ENCODE peak calls at places on chromosomes 11 and 22, in six cellular contexts. One of them, this sample, is unnamed.

GRCh38 chr11:32297629-32298028 is 137.7 kb downstream of the WT1 start:
- DNase-seq in NB4: peak
- DNase-seq in uterus: no peak
- DNase-seq in naive thymus-derived CD4-positive, alpha-beta T cell: peak
- DNase-seq in NCI-H1092: no peak
- DNase-seq in Right ventricle myocardium superior: no peak
- DNase-seq in this sample: peak

GRCh38 chr11:4531666-4532065 is 13.3 kb upstream of the OR52M1 start:
- DNase-seq in NB4: no peak
- DNase-seq in uterus: no peak
- DNase-seq in naive thymus-derived CD4-positive, alpha-beta T cell: no peak
- DNase-seq in NCI-H1092: no peak
- DNase-seq in Right ventricle myocardium superior: no peak
- DNase-seq in this sample: no peak

GRCh38 chr11:3861698-3862097 is 6.2 kb downstream of the STIM1 start:
- DNase-seq in NB4: peak
- DNase-seq in uterus: no peak
- DNase-seq in naive thymus-derived CD4-positive, alpha-beta T cell: no peak
- DNase-seq in NCI-H1092: no peak
- DNase-seq in Right ventricle myocardium superior: no peak
- DNase-seq in this sample: peak

GRCh38 chr22:39174498-39175120 is 22.1 kb upstream of the CBX7 start:
- DNase-seq in NB4: peak
- DNase-seq in uterus: peak
- DNase-seq in naive thymus-derived CD4-positive, alpha-beta T cell: peak
- DNase-seq in NCI-H1092: no peak
- DNase-seq in Right ventricle myocardium superior: peak
- DNase-seq in this sample: peak

GRCh38 chr11:132878111-132878510 is 654.2 kb downstream of the OPCML start:
- DNase-seq in NB4: no peak
- DNase-seq in uterus: no peak
- DNase-seq in naive thymus-derived CD4-positive, alpha-beta T cell: no peak
- DNase-seq in NCI-H1092: no peak
- DNase-seq in Right ventricle myocardium superior: no peak
- DNase-seq in this sample: no peak

GRCh38 chr11:103433380-103433779 is 324.2 kb downstream of the DYNC2H1 start:
- DNase-seq in NB4: no peak
- DNase-seq in uterus: no peak
- DNase-seq in naive thymus-derived CD4-positive, alpha-beta T cell: no peak
- DNase-seq in NCI-H1092: no peak
- DNase-seq in Right ventricle myocardium superior: no peak
- DNase-seq in this sample: no peak

GRCh38 chr11:10012068-10012467 is 282.0 kb downstream of the SBF2 start:
- DNase-seq in NB4: no peak
- DNase-seq in uterus: no peak
- DNase-seq in naive thymus-derived CD4-positive, alpha-beta T cell: no peak
- DNase-seq in NCI-H1092: no peak
- DNase-seq in Right ventricle myocardium superior: no peak
- DNase-seq in this sample: no peak

GRCh38 chr11:126345283-126345682 is 10.2 kb upstream of the ST3GAL4 start:
- DNase-seq in NB4: no peak
- DNase-seq in uterus: no peak
- DNase-seq in naive thymus-derived CD4-positive, alpha-beta T cell: no peak
- DNase-seq in NCI-H1092: no peak
- DNase-seq in Right ventricle myocardium superior: peak
- DNase-seq in this sample: no peak

GRCh38 chr11:27319065-27319464 is 44.0 kb downstream of the CCDC34 start:
- DNase-seq in NB4: no peak
- DNase-seq in uterus: no peak
- DNase-seq in naive thymus-derived CD4-positive, alpha-beta T cell: no peak
- DNase-seq in NCI-H1092: no peak
- DNase-seq in Right ventricle myocardium superior: no peak
- DNase-seq in this sample: no peak

GRCh38 chr11:131425285-131425684 is 54.9 kb downstream of the NTM start:
- DNase-seq in NB4: no peak
- DNase-seq in uterus: no peak
- DNase-seq in naive thymus-derived CD4-positive, alpha-beta T cell: no peak
- DNase-seq in NCI-H1092: no peak
- DNase-seq in Right ventricle myocardium superior: no peak
- DNase-seq in this sample: no peak

GRCh38 chr22:29216873-29217666 is 11.4 kb downstream of the EMID1 start:
- DNase-seq in NB4: peak
- DNase-seq in uterus: peak
- DNase-seq in naive thymus-derived CD4-positive, alpha-beta T cell: no peak
- DNase-seq in NCI-H1092: no peak
- DNase-seq in Right ventricle myocardium superior: peak
- DNase-seq in this sample: no peak

GRCh38 chr22:50699754-50700386 is 27.2 kb downstream of the SHANK3 start:
- DNase-seq in NB4: no peak
- DNase-seq in uterus: no peak
- DNase-seq in naive thymus-derived CD4-positive, alpha-beta T cell: no peak
- DNase-seq in NCI-H1092: no peak
- DNase-seq in Right ventricle myocardium superior: peak
- DNase-seq in this sample: no peak

GRCh38 chr11:103055174-103055890 is 36.6 kb downstream of the DCUN1D5 start:
- DNase-seq in NB4: peak
- DNase-seq in uterus: no peak
- DNase-seq in naive thymus-derived CD4-positive, alpha-beta T cell: peak
- DNase-seq in NCI-H1092: peak
- DNase-seq in Right ventricle myocardium superior: no peak
- DNase-seq in this sample: peak

GRCh38 chr11:44990665-44991064 is 40.0 kb upstream of the TP53I11 start:
- DNase-seq in NB4: no peak
- DNase-seq in uterus: no peak
- DNase-seq in naive thymus-derived CD4-positive, alpha-beta T cell: no peak
- DNase-seq in NCI-H1092: no peak
- DNase-seq in Right ventricle myocardium superior: no peak
- DNase-seq in this sample: no peak

GRCh38 chr22:21568207-21569075 is 927 bp downstream of the UBE2L3 start:
- DNase-seq in NB4: peak
- DNase-seq in uterus: no peak
- DNase-seq in naive thymus-derived CD4-positive, alpha-beta T cell: no peak
- DNase-seq in NCI-H1092: peak
- DNase-seq in Right ventricle myocardium superior: no peak
- DNase-seq in this sample: peak

GRCh38 chr22:18147791-18148507 is 2.0 kb upstream of the USP18 start:
- DNase-seq in NB4: peak
- DNase-seq in uterus: no peak
- DNase-seq in naive thymus-derived CD4-positive, alpha-beta T cell: no peak
- DNase-seq in NCI-H1092: no peak
- DNase-seq in Right ventricle myocardium superior: no peak
- DNase-seq in this sample: no peak

GRCh38 chr22:49973018-49973965 is 12.7 kb downstream of the PIM3 start:
- DNase-seq in NB4: peak
- DNase-seq in uterus: no peak
- DNase-seq in naive thymus-derived CD4-positive, alpha-beta T cell: no peak
- DNase-seq in NCI-H1092: no peak
- DNase-seq in Right ventricle myocardium superior: no peak
- DNase-seq in this sample: no peak

GRCh38 chr11:31795706-31796522 is 15.2 kb downstream of the PAX6 start:
- DNase-seq in NB4: no peak
- DNase-seq in uterus: no peak
- DNase-seq in naive thymus-derived CD4-positive, alpha-beta T cell: no peak
- DNase-seq in NCI-H1092: no peak
- DNase-seq in Right ventricle myocardium superior: no peak
- DNase-seq in this sample: no peak

GRCh38 chr11:122100222-122101080 is 15.6 kb downstream of the BLID start:
- DNase-seq in NB4: no peak
- DNase-seq in uterus: peak
- DNase-seq in naive thymus-derived CD4-positive, alpha-beta T cell: no peak
- DNase-seq in NCI-H1092: peak
- DNase-seq in Right ventricle myocardium superior: peak
- DNase-seq in this sample: no peak

GRCh38 chr11:74366576-74366975 is 31.7 kb downstream of the PGM2L1 start:
- DNase-seq in NB4: no peak
- DNase-seq in uterus: no peak
- DNase-seq in naive thymus-derived CD4-positive, alpha-beta T cell: no peak
- DNase-seq in NCI-H1092: no peak
- DNase-seq in Right ventricle myocardium superior: no peak
- DNase-seq in this sample: no peak

GRCh38 chr11:16779436-16779835 is 41.0 kb downstream of the C11orf58 start:
- DNase-seq in NB4: peak
- DNase-seq in uterus: no peak
- DNase-seq in naive thymus-derived CD4-positive, alpha-beta T cell: no peak
- DNase-seq in NCI-H1092: no peak
- DNase-seq in Right ventricle myocardium superior: peak
- DNase-seq in this sample: peak

GRCh38 chr11:13149991-13150390 is 127.6 kb upstream of the BMAL1 start:
- DNase-seq in NB4: no peak
- DNase-seq in uterus: no peak
- DNase-seq in naive thymus-derived CD4-positive, alpha-beta T cell: no peak
- DNase-seq in NCI-H1092: no peak
- DNase-seq in Right ventricle myocardium superior: no peak
- DNase-seq in this sample: no peak

GRCh38 chr11:75273989-75274391 is 33.4 kb downstream of the TPBGL start:
- DNase-seq in NB4: no peak
- DNase-seq in uterus: no peak
- DNase-seq in naive thymus-derived CD4-positive, alpha-beta T cell: no peak
- DNase-seq in NCI-H1092: no peak
- DNase-seq in Right ventricle myocardium superior: peak
- DNase-seq in this sample: no peak

GRCh38 chr11:12189543-12190235 is 79.3 kb downstream of the MICAL2 start:
- DNase-seq in NB4: no peak
- DNase-seq in uterus: no peak
- DNase-seq in naive thymus-derived CD4-positive, alpha-beta T cell: no peak
- DNase-seq in NCI-H1092: no peak
- DNase-seq in Right ventricle myocardium superior: no peak
- DNase-seq in this sample: no peak

GRCh38 chr11:70414341-70415100 is 16.2 kb downstream of the CTTN start:
- DNase-seq in NB4: peak
- DNase-seq in uterus: no peak
- DNase-seq in naive thymus-derived CD4-positive, alpha-beta T cell: no peak
- DNase-seq in NCI-H1092: no peak
- DNase-seq in Right ventricle myocardium superior: no peak
- DNase-seq in this sample: no peak